ENCODE peak calls at places on chromosomes 12 and 14, in four cellular contexts. One of them, this sample, is unnamed.

GRCh38 chr12:114933428-114934160 is 249.6 kb upstream of the TBX3 start:
- DNase-seq in frontal cortex: no peak
- DNase-seq in stimulated activated CD8-positive, alpha-beta memory T cell treated with anti-CD3 and anti-CD28 coated beads, Interleukin-4, amount 100 ng/mL, for 1 hour: no peak
- DNase-seq in HT1080: peak
- DNase-seq in this sample: peak

GRCh38 chr12:93533310-93533709 is 39.2 kb upstream of the SOCS2 start:
- DNase-seq in frontal cortex: no peak
- DNase-seq in HT1080: no peak
- DNase-seq in stimulated activated CD8-positive, alpha-beta memory T cell treated with anti-CD3 and anti-CD28 coated beads, Interleukin-4, amount 100 ng/mL, for 1 hour: no peak
- DNase-seq in this sample: no peak

GRCh38 chr12:58033831-58034230 is 92.5 kb downstream of the ATP23 start:
- DNase-seq in stimulated activated CD8-positive, alpha-beta memory T cell treated with anti-CD3 and anti-CD28 coated beads, Interleukin-4, amount 100 ng/mL, for 1 hour: no peak
- DNase-seq in HT1080: no peak
- DNase-seq in frontal cortex: no peak
- DNase-seq in this sample: no peak

GRCh38 chr12:87150969-87151662 is 878.1 kb downstream of the C12orf50 start:
- DNase-seq in frontal cortex: no peak
- DNase-seq in HT1080: peak
- DNase-seq in stimulated activated CD8-positive, alpha-beta memory T cell treated with anti-CD3 and anti-CD28 coated beads, Interleukin-4, amount 100 ng/mL, for 1 hour: no peak
- DNase-seq in this sample: no peak

GRCh38 chr12:106328735-106329134 is 26.2 kb downstream of the TCP11L2 start:
- DNase-seq in HT1080: no peak
- DNase-seq in stimulated activated CD8-positive, alpha-beta memory T cell treated with anti-CD3 and anti-CD28 coated beads, Interleukin-4, amount 100 ng/mL, for 1 hour: no peak
- DNase-seq in frontal cortex: no peak
- DNase-seq in this sample: no peak

GRCh38 chr14:106346084-106346483 is 819.7 kb downstream of the TMEM121 start:
- DNase-seq in stimulated activated CD8-positive, alpha-beta memory T cell treated with anti-CD3 and anti-CD28 coated beads, Interleukin-4, amount 100 ng/mL, for 1 hour: no peak
- DNase-seq in HT1080: no peak
- DNase-seq in frontal cortex: no peak
- DNase-seq in this sample: no peak

GRCh38 chr14:75268638-75269550 is 9.7 kb upstream of the FOS start:
- DNase-seq in frontal cortex: no peak
- DNase-seq in stimulated activated CD8-positive, alpha-beta memory T cell treated with anti-CD3 and anti-CD28 coated beads, Interleukin-4, amount 100 ng/mL, for 1 hour: no peak
- DNase-seq in HT1080: no peak
- DNase-seq in this sample: no peak

GRCh38 chr12:101209319-101210302 is at the start of gene SLC5A8:
- DNase-seq in frontal cortex: no peak
- DNase-seq in HT1080: no peak
- DNase-seq in stimulated activated CD8-positive, alpha-beta memory T cell treated with anti-CD3 and anti-CD28 coated beads, Interleukin-4, amount 100 ng/mL, for 1 hour: no peak
- DNase-seq in this sample: no peak

GRCh38 chr12:38166225-38166624 is 150.3 kb upstream of the ALG10B start:
- DNase-seq in frontal cortex: no peak
- DNase-seq in stimulated activated CD8-positive, alpha-beta memory T cell treated with anti-CD3 and anti-CD28 coated beads, Interleukin-4, amount 100 ng/mL, for 1 hour: no peak
- DNase-seq in HT1080: no peak
- DNase-seq in this sample: no peak

GRCh38 chr12:726281-727140 is 25.9 kb upstream of the WNK1 start:
- DNase-seq in HT1080: peak
- DNase-seq in stimulated activated CD8-positive, alpha-beta memory T cell treated with anti-CD3 and anti-CD28 coated beads, Interleukin-4, amount 100 ng/mL, for 1 hour: no peak
- DNase-seq in frontal cortex: no peak
- DNase-seq in this sample: peak

GRCh38 chr12:93722757-93723567 is 45.8 kb downstream of the CRADD start:
- DNase-seq in HT1080: peak
- DNase-seq in frontal cortex: no peak
- DNase-seq in stimulated activated CD8-positive, alpha-beta memory T cell treated with anti-CD3 and anti-CD28 coated beads, Interleukin-4, amount 100 ng/mL, for 1 hour: no peak
- DNase-seq in this sample: no peak

GRCh38 chr12:51900323-51900889 is 6.9 kb upstream of the ACVRL1 start:
- DNase-seq in frontal cortex: no peak
- DNase-seq in HT1080: no peak
- DNase-seq in stimulated activated CD8-positive, alpha-beta memory T cell treated with anti-CD3 and anti-CD28 coated beads, Interleukin-4, amount 100 ng/mL, for 1 hour: no peak
- DNase-seq in this sample: no peak

GRCh38 chr14:67564236-67564635 is 31.1 kb downstream of the PLEKHH1 start:
- DNase-seq in HT1080: no peak
- DNase-seq in frontal cortex: no peak
- DNase-seq in stimulated activated CD8-positive, alpha-beta memory T cell treated with anti-CD3 and anti-CD28 coated beads, Interleukin-4, amount 100 ng/mL, for 1 hour: no peak
- DNase-seq in this sample: no peak

GRCh38 chr12:115943630-115944391 is 333.7 kb downstream of the MED13L start:
- DNase-seq in stimulated activated CD8-positive, alpha-beta memory T cell treated with anti-CD3 and anti-CD28 coated beads, Interleukin-4, amount 100 ng/mL, for 1 hour: no peak
- DNase-seq in frontal cortex: no peak
- DNase-seq in HT1080: no peak
- DNase-seq in this sample: no peak

GRCh38 chr12:27627123-27627835 is 69.0 kb upstream of the REP15 start:
- DNase-seq in HT1080: peak
- DNase-seq in frontal cortex: no peak
- DNase-seq in stimulated activated CD8-positive, alpha-beta memory T cell treated with anti-CD3 and anti-CD28 coated beads, Interleukin-4, amount 100 ng/mL, for 1 hour: no peak
- DNase-seq in this sample: no peak

GRCh38 chr12:24143928-24144327 is 194.5 kb upstream of the SOX5 start:
- DNase-seq in stimulated activated CD8-positive, alpha-beta memory T cell treated with anti-CD3 and anti-CD28 coated beads, Interleukin-4, amount 100 ng/mL, for 1 hour: no peak
- DNase-seq in HT1080: no peak
- DNase-seq in frontal cortex: no peak
- DNase-seq in this sample: no peak

GRCh38 chr12:89901319-89901718 is 192.7 kb upstream of the ATP2B1 start:
- DNase-seq in frontal cortex: no peak
- DNase-seq in stimulated activated CD8-positive, alpha-beta memory T cell treated with anti-CD3 and anti-CD28 coated beads, Interleukin-4, amount 100 ng/mL, for 1 hour: no peak
- DNase-seq in HT1080: no peak
- DNase-seq in this sample: no peak

GRCh38 chr12:105228494-105228893 is 7.5 kb downstream of the APPL2 start:
- DNase-seq in stimulated activated CD8-positive, alpha-beta memory T cell treated with anti-CD3 and anti-CD28 coated beads, Interleukin-4, amount 100 ng/mL, for 1 hour: no peak
- DNase-seq in frontal cortex: no peak
- DNase-seq in HT1080: peak
- DNase-seq in this sample: no peak

GRCh38 chr14:105878125-105878524 is 351.7 kb downstream of the TMEM121 start:
- DNase-seq in HT1080: no peak
- DNase-seq in frontal cortex: no peak
- DNase-seq in stimulated activated CD8-positive, alpha-beta memory T cell treated with anti-CD3 and anti-CD28 coated beads, Interleukin-4, amount 100 ng/mL, for 1 hour: no peak
- DNase-seq in this sample: no peak

GRCh38 chr12:50401383-50402155 is 884 bp downstream of the LARP4 start:
- DNase-seq in HT1080: no peak
- DNase-seq in stimulated activated CD8-positive, alpha-beta memory T cell treated with anti-CD3 and anti-CD28 coated beads, Interleukin-4, amount 100 ng/mL, for 1 hour: no peak
- DNase-seq in frontal cortex: peak
- DNase-seq in this sample: peak

GRCh38 chr12:114628199-114628598 is 55.8 kb downstream of the TBX3 start:
- DNase-seq in frontal cortex: no peak
- DNase-seq in HT1080: no peak
- DNase-seq in stimulated activated CD8-positive, alpha-beta memory T cell treated with anti-CD3 and anti-CD28 coated beads, Interleukin-4, amount 100 ng/mL, for 1 hour: no peak
- DNase-seq in this sample: no peak

GRCh38 chr12:64304571-64304970 is 82.5 kb upstream of the KICS2 start:
- DNase-seq in stimulated activated CD8-positive, alpha-beta memory T cell treated with anti-CD3 and anti-CD28 coated beads, Interleukin-4, amount 100 ng/mL, for 1 hour: no peak
- DNase-seq in HT1080: peak
- DNase-seq in frontal cortex: no peak
- DNase-seq in this sample: no peak

GRCh38 chr12:48768736-48769135 is 20.2 kb downstream of the ADCY6 start:
- DNase-seq in HT1080: no peak
- DNase-seq in stimulated activated CD8-positive, alpha-beta memory T cell treated with anti-CD3 and anti-CD28 coated beads, Interleukin-4, amount 100 ng/mL, for 1 hour: no peak
- DNase-seq in frontal cortex: no peak
- DNase-seq in this sample: no peak

GRCh38 chr12:117622087-117622486 is 260.7 kb upstream of the NOS1 start:
- DNase-seq in HT1080: no peak
- DNase-seq in frontal cortex: no peak
- DNase-seq in stimulated activated CD8-positive, alpha-beta memory T cell treated with anti-CD3 and anti-CD28 coated beads, Interleukin-4, amount 100 ng/mL, for 1 hour: no peak
- DNase-seq in this sample: no peak

GRCh38 chr14:63344336-63344735 is 25.6 kb upstream of the GPHB5 start:
- DNase-seq in frontal cortex: no peak
- DNase-seq in HT1080: no peak
- DNase-seq in stimulated activated CD8-positive, alpha-beta memory T cell treated with anti-CD3 and anti-CD28 coated beads, Interleukin-4, amount 100 ng/mL, for 1 hour: no peak
- DNase-seq in this sample: no peak

GRCh38 chr12:65232490-65233077 is 45.9 kb upstream of the MSRB3 start:
- DNase-seq in HT1080: peak
- DNase-seq in stimulated activated CD8-positive, alpha-beta memory T cell treated with anti-CD3 and anti-CD28 coated beads, Interleukin-4, amount 100 ng/mL, for 1 hour: no peak
- DNase-seq in frontal cortex: peak
- DNase-seq in this sample: no peak

GRCh38 chr12:4190376-4191063 is 83.0 kb upstream of the CCND2 start:
- DNase-seq in HT1080: no peak
- DNase-seq in stimulated activated CD8-positive, alpha-beta memory T cell treated with anti-CD3 and anti-CD28 coated beads, Interleukin-4, amount 100 ng/mL, for 1 hour: no peak
- DNase-seq in frontal cortex: no peak
- DNase-seq in this sample: no peak

GRCh38 chr12:108778053-108778452 is 46.7 kb upstream of the CORO1C start:
- DNase-seq in HT1080: no peak
- DNase-seq in frontal cortex: no peak
- DNase-seq in stimulated activated CD8-positive, alpha-beta memory T cell treated with anti-CD3 and anti-CD28 coated beads, Interleukin-4, amount 100 ng/mL, for 1 hour: no peak
- DNase-seq in this sample: no peak

GRCh38 chr12:104478396-104479140 is 21.8 kb downstream of the CHST11 start:
- DNase-seq in HT1080: peak
- DNase-seq in frontal cortex: no peak
- DNase-seq in stimulated activated CD8-positive, alpha-beta memory T cell treated with anti-CD3 and anti-CD28 coated beads, Interleukin-4, amount 100 ng/mL, for 1 hour: no peak
- DNase-seq in this sample: no peak

This sample was measured in gastrocnemius medialis.